ENCODE peak calls at places on chromosomes 1 and 21, in four cellular contexts. J is A549, R is HepG2, P is K562. B is an unnamed sample.

GRCh38 chr1:202694354-202694753 is 15.9 kb downstream of the SYT2 start:
- DNase-seq in J (no peak), R (no peak), P (no peak), B (no peak)

GRCh38 chr1:156797212-156797871 is 19.3 kb downstream of the SH2D2A start:
- DNase-seq in J (peak), R (peak), P (peak), B (peak)

GRCh38 chr21:25573409-25574206 is 33.7 kb downstream of the MRPL39 start:
- DNase-seq in J (peak), R (peak), P (peak), B (no peak)

GRCh38 chr1:159071970-159072582 is 4.5 kb downstream of the AIM2 start:
- DNase-seq in J (peak), R (peak), P (peak), B (no peak)

GRCh38 chr1:3070654-3071506 is 1.9 kb downstream of the PRDM16 start:
- DNase-seq in J (no peak), R (no peak), P (no peak), B (peak)

GRCh38 chr1:214882621-214883020 is 199.9 kb upstream of the KCNK2 start:
- DNase-seq in J (no peak), R (no peak), P (no peak), B (no peak)

GRCh38 chr1:93662481-93663190 is 19.0 kb downstream of the BCAR3 start:
- DNase-seq in J (no peak), R (no peak), P (no peak), B (no peak)

GRCh38 chr1:192707978-192708547 is 72.1 kb downstream of the RGS13 start:
- DNase-seq in J (no peak), R (peak), P (no peak), B (no peak)

GRCh38 chr1:12475947-12476346 is 142.1 kb downstream of the DHRS3 start:
- DNase-seq in J (peak), R (peak), P (no peak), B (no peak)

GRCh38 chr1:56326056-56326455 is 253.3 kb downstream of the PLPP3 start:
- DNase-seq in J (no peak), R (no peak), P (no peak), B (no peak)

GRCh38 chr1:10917513-10918454 is 94.7 kb upstream of the TARDBP start:
- DNase-seq in J (no peak), R (no peak), P (no peak), B (no peak)

GRCh38 chr1:53678507-53678906 is 60.5 kb downstream of the GLIS1 start:
- DNase-seq in J (no peak), R (no peak), P (no peak), B (no peak)

GRCh38 chr1:117825414-117825813 is 104.0 kb downstream of the GDAP2 start:
- DNase-seq in J (no peak), R (no peak), P (no peak), B (no peak)

GRCh38 chr1:185267701-185268100 is 49.3 kb downstream of the IVNS1ABP start:
- DNase-seq in J (no peak), R (no peak), P (no peak), B (no peak)

GRCh38 chr1:104092698-104093097 is 343.0 kb downstream of the AMY1C start:
- DNase-seq in J (no peak), R (no peak), P (no peak), B (no peak)

GRCh38 chr1:29593601-29594382 is 357.5 kb downstream of the PTPRU start:
- DNase-seq in J (no peak), R (no peak), P (no peak), B (no peak)

DNA sequence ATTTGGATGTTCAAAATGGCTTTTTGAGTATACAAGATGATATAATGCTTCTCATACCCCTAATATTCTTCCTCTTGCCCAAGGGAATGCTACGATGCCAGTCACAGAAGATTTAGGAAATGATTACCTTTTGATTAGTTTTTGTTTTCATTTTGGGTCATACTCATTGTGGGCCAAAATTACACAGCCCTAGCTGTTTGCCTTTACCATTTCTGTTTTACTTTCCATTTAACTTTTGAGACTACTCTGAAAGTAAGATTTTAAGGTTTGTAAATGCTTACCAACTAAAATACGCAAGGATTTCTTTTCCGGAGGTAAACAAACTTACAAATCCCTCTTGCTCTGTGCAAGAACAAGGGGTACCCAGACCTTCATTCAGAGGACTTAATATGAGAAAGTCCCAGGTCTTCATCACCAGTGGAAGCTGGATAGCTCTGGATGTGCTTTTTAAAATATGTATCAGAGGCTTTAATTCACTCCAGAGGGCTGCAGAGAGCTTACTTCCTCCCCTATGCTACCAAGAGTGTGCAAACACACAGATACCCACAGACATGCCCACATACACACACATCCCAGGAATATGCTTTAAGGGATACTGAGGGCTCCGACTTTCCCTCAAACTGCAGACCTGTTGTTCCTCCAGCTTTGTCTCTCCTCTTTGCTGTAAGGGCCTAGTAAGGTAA is 631.4 kb downstream of the SMYD3 start:
- DNase-seq in J (no peak), R (no peak), P (no peak), B (no peak)
- TF ChIP-seq NR3C1 in J (no peak), R (no peak), P (no peak), B (no peak)

GRCh38 chr1:33086384-33086850 is 5.5 kb downstream of the AZIN2 start:
- DNase-seq in J (peak), R (peak), P (peak), B (peak)
- TF ChIP-seq NR3C1 in J (no peak), R (no peak), P (no peak), B (no peak)

DNA sequence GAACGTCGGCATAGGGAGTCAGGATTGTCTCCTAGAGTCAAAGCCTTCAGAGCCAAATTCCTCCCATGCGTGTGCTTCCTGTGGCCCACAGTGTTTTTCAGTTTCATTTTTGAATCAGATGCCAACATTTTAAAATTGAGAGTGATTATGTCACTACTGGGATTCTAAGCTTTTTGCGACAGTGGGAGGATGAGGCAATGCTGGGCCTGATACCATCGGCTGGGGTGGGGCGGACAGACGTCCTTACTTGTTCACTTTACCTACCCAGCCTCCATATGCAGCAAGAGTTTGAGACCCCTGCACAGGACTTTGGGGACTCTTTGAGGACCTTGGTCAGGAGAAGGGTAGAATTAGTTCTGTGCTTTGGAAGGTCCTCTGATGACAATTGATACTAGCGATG is 1.2 kb upstream of the KLHDC7A start:
- DNase-seq in J (no peak), R (no peak), P (no peak), B (no peak)
- TF ChIP-seq NR3C1 in J (no peak), R (no peak), P (no peak), B (no peak)

GRCh38 chr1:110798691-110799256 is 74.2 kb upstream of the CD53 start:
- DNase-seq in J (no peak), R (no peak), P (no peak), B (no peak)
- TF ChIP-seq NR3C1 in J (no peak), R (no peak), P (no peak), B (no peak)

DNA sequence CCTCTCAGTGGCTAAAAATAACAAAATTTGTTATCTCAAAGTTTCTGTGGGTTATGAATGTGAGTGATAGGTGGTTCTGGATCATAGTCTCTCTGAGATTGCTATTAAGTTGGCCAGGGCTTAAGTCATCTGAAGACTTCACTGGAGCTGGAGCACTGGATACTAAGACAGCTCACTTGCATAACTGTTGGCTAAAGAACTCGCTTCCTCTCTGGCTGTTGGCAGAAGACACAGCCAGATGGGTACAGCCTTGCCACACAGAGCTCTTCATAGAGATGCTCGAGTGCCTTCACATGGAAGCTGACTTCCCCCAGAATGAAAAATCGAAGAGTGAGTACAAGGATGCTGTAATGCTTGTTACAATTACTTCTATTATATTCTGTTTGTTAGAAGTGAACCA is 333.8 kb downstream of the ZP4 start:
- DNase-seq in J (no peak), R (no peak), P (no peak), B (no peak)
- TF ChIP-seq NR3C1 in J (no peak), R (no peak), P (no peak), B (no peak)

DNA sequence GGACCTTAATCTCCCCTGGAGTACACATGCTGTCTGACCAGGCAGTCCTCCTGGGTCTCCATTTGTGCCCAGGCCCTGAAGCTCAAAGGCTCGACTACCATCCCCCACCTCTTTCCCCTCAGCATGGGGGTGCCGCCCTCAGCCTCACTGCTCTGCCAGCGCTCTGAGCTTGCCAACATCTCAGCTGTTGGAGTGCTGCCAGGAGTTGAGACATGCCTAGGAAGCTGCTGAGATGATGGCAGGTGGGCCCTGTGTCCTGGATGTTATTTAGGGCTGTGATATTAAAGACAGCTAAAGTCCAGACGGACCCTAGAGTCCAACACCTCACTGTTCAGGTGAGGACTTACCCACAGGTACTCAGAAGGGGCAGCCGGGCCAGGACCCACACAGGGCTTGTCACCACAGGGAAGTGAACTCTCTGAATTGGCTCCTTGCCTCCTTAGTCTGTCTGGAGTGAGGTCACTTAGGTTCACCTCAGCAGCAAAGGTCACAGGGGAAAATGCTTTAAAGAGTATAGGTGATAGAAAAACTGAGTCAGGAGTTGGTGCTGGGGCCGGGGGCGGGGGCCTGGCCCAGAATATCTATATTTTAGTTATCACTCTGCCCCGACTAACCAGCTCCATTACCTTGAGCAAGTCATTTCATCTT is 19.7 kb upstream of the KCNC4 start:
- DNase-seq in J (no peak), R (no peak), P (no peak), B (no peak)
- TF ChIP-seq NR3C1 in J (no peak), R (no peak), P (no peak), B (no peak)

GRCh38 chr1:45263132-45263531 is 56.7 kb upstream of the ZSWIM5 start:
- DNase-seq in J (no peak), R (no peak), P (no peak), B (no peak)
- TF ChIP-seq NR3C1 in J (no peak), R (no peak), P (no peak), B (no peak)

B was measured in WTC11.